ENCODE peak calls at places on chromosomes 3 and 15, in six cellular contexts. Z is HepG2, O is ovary, H is A549, G is H54, Q is esophagus muscularis mucosa. L is an unnamed sample.

GRCh38 chr3:190741788-190742187 is 120.7 kb downstream of the GMNC start:
- DNase-seq in G (no peak), O (no peak), Q (no peak), Z (no peak), H (no peak), L (no peak)

GRCh38 chr3:177451940-177452484 is 254.7 kb upstream of the TBL1XR1 start:
- DNase-seq in Q (no peak), O (no peak), G (no peak), Z (peak), H (no peak), L (no peak)

GRCh38 chr3:25536668-25537331 is 108.7 kb downstream of the RARB start:
- DNase-seq in Z (no peak), O (no peak), H (no peak), Q (peak), G (no peak), L (no peak)

GRCh38 chr3:42179110-42179725 is 86.8 kb downstream of the CCK start:
- DNase-seq in Z (peak), H (peak), G (peak), Q (no peak), O (peak), L (peak)

GRCh38 chr15:91866371-91866905 is 12.9 kb downstream of the SLCO3A1 start:
- DNase-seq in G (no peak), H (no peak), Q (no peak), O (peak), Z (no peak), L (no peak)

GRCh38 chr3:62688812-62689211 is 186.4 kb downstream of the CADPS start:
- DNase-seq in G (no peak), Q (no peak), O (no peak), Z (no peak), H (no peak), L (no peak)

GRCh38 chr3:155572085-155572484 is 172.8 kb downstream of the PLCH1 start:
- DNase-seq in Q (no peak), O (no peak), G (no peak), Z (no peak), H (peak), L (no peak)

GRCh38 chr15:83873966-83874365 is 220.0 kb downstream of the ADAMTSL3 start:
- DNase-seq in Z (no peak), Q (no peak), H (no peak), O (no peak), G (no peak), L (no peak)

GRCh38 chr15:70486451-70487379 is 276.6 kb downstream of the UACA start:
- DNase-seq in Z (no peak), Q (no peak), G (peak), H (no peak), O (no peak), L (no peak)

GRCh38 chr15:26766262-26766661 is 6.6 kb downstream of the GABRB3 start:
- DNase-seq in G (no peak), H (no peak), Q (no peak), O (no peak), Z (no peak), L (no peak)

GRCh38 chr3:38039101-38039898 is at the start of gene DLEC1:
- DNase-seq in Z (no peak), Q (peak), O (peak), H (no peak), G (no peak), L (no peak)

GRCh38 chr15:51735611-51736010 is 1.8 kb downstream of the LYSMD2 start:
- DNase-seq in Z (no peak), H (no peak), O (no peak), Q (peak), G (no peak), L (peak)

GRCh38 chr3:117719316-117719926 is 1009.8 kb downstream of the TUSC7 start:
- DNase-seq in G (no peak), Q (no peak), Z (peak), H (peak), O (no peak), L (peak)

GRCh38 chr15:55824857-55825613 is 82.1 kb upstream of the PRTG start:
- DNase-seq in G (no peak), Q (no peak), O (no peak), Z (no peak), H (peak), L (no peak)

GRCh38 chr15:42622328-42622925 is 47.0 kb downstream of the STARD9 start:
- DNase-seq in Z (peak), H (peak), G (no peak), Q (no peak), O (no peak), L (no peak)

GRCh38 chr3:122572940-122573412 is 4.5 kb upstream of the PARP15 start:
- DNase-seq in Z (peak), O (peak), G (peak), Q (no peak), H (peak), L (no peak)

GRCh38 chr3:192063570-192063969 is 602.6 kb downstream of the PYDC2 start:
- DNase-seq in Z (no peak), G (no peak), H (no peak), Q (no peak), O (no peak), L (no peak)

GRCh38 chr3:8538904-8539303 is 37.3 kb downstream of the LMCD1 start:
- DNase-seq in Z (peak), O (no peak), Q (no peak), G (no peak), H (no peak), L (no peak)

GRCh38 chr15:101358895-101359294 is 63.8 kb upstream of the SNRPA1 start:
- DNase-seq in Z (peak), G (no peak), Q (no peak), H (no peak), O (no peak), L (no peak)

GRCh38 chr15:63514533-63514943 is 10.1 kb downstream of the USP3 start:
- DNase-seq in G (no peak), H (peak), Z (peak), O (peak), Q (peak), L (no peak)

GRCh38 chr3:197027896-197028710 is 1.5 kb downstream of the MELTF start:
- DNase-seq in Q (no peak), Z (no peak), H (no peak), G (no peak), O (no peak), L (no peak)

GRCh38 chr15:99145005-99145404 is 40.1 kb downstream of the SYNM start:
- DNase-seq in G (no peak), O (no peak), Z (no peak), H (no peak), Q (no peak), L (no peak)

GRCh38 chr15:29086001-29086400 is 183.6 kb downstream of the NSMCE3 start:
- DNase-seq in Q (no peak), Z (no peak), O (no peak), H (no peak), G (no peak), L (no peak)

GRCh38 chr15:77019476-77020331 is 24.8 kb downstream of the PSTPIP1 start:
- DNase-seq in O (no peak), Q (no peak), H (no peak), G (no peak), Z (no peak), L (no peak)

GRCh38 chr3:155431856-155432570 is 138.5 kb upstream of the STRIT1 start:
- DNase-seq in G (no peak), Q (peak), O (no peak), Z (no peak), H (no peak), L (no peak)

GRCh38 chr3:153161714-153162512 is at the start of gene RAP2B:
- DNase-seq in G (peak), O (peak), Q (peak), H (peak), Z (peak), L (peak)
- TF ChIP-seq POLR2A in G (peak), O (peak), Q (peak), H (peak), Z (peak), L (peak)

GRCh38 chr15:36693644-36694043 is 114.2 kb downstream of the CDIN1 start:
- DNase-seq in Q (no peak), G (no peak), O (no peak), Z (no peak), H (no peak), L (no peak)

GRCh38 chr15:36691596-36691995 is 112.2 kb downstream of the CDIN1 start:
- DNase-seq in O (no peak), Z (no peak), Q (no peak), G (no peak), H (no peak), L (no peak)

DNA sequence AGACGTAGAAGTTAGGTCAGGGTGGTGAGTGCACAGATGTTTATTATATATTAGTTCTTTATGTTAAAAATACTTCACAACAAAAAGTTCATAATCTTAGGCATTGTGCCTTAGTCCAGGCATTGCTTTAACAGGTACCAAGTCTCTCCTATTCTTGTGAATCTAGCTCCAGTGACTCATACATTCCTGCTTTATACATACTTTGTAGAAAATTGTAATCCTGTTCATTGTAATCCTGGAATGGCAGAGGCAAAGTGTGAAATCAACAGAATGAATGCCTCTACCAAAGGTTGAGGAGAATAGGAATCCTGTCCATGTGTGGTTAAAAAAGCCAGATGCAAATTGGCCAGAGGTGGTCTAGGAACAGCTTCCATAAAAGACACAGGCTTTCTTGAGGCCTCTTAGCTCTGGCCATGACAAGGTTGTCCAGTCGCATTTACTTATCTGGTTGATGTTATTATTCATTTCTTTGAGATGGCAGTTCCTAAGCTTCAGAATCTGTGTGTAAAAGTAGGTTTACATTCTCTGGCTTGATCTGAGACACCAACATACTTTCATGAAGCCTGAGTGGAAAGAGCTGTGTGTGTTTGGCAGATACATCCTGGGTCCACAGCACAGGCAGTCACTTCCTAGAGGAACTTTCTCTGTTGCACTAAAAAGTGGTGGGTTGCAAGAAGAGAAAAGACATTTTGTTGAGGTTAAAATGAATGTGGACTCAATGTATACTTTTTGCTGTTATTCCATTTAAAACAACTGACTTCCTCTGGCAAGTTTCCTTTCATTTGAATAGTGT is 109.1 kb downstream of the CDIN1 start:
- DNase-seq in H (no peak), Z (no peak), O (no peak), G (peak), Q (no peak), L (no peak)
- TF ChIP-seq POLR2A in H (no peak), Z (no peak), O (no peak), G (no peak), Q (no peak), L (no peak)

GRCh38 chr3:39410893-39411292 is 4.4 kb downstream of the RPSA start:
- DNase-seq in H (no peak), O (no peak), G (no peak), Z (no peak), Q (no peak), L (no peak)

GRCh38 chr3:39413691-39414420 is 7.3 kb downstream of the RPSA start:
- DNase-seq in H (no peak), Z (no peak), G (no peak), Q (no peak), O (no peak), L (no peak)

GRCh38 chr3:39412668-39413260 is 6.2 kb downstream of the RPSA start:
- DNase-seq in O (no peak), G (no peak), Z (no peak), Q (no peak), H (no peak), L (no peak)

GRCh38 chr3:39415983-39416382 is 9.5 kb downstream of the RPSA start:
- DNase-seq in Z (no peak), G (no peak), Q (no peak), O (no peak), H (peak), L (no peak)

DNA sequence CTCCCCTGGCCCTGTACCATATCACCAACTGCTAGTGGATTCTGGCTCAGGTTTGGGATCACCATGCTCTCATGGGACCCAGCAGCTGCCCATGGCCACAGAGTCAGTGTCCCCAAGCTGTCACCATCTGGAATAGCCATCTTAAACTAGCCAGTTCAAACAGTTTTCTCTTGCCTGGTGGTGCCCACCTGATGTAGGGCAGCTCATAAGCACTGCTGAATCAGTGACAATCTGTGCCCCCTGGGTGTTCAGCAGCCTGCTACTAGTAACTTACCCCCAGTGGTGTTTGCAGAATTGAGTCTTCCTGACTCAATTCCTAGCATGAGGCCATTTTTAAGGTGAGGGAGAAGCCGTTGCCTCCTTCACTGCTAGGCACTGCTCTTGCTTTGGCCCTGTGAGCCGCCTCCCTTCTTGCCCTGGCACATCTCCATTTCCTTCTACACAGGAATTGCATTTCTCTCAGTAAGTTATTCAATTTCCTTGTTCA is 7.9 kb downstream of the RPSA start:
- DNase-seq in G (no peak), O (no peak), Q (no peak), Z (no peak), H (peak), L (no peak)
- TF ChIP-seq POLR2A in G (no peak), O (no peak), Q (no peak), Z (peak), H (no peak), L (peak)

GRCh38 chr3:140771030-140771677 is 93.3 kb downstream of the TRIM42 start:
- DNase-seq in O (no peak), Q (no peak), Z (no peak), G (no peak), H (no peak), L (no peak)

GRCh38 chr3:140767536-140767935 is 89.7 kb downstream of the TRIM42 start:
- DNase-seq in Z (no peak), Q (no peak), H (no peak), G (no peak), O (no peak), L (no peak)

GRCh38 chr3:140765246-140765645 is 87.4 kb downstream of the TRIM42 start:
- DNase-seq in G (no peak), Q (peak), H (no peak), Z (no peak), O (no peak), L (no peak)

GRCh38 chr3:140766465-140766864 is 88.6 kb downstream of the TRIM42 start:
- DNase-seq in O (no peak), H (no peak), Q (no peak), G (no peak), Z (no peak), L (no peak)

DNA sequence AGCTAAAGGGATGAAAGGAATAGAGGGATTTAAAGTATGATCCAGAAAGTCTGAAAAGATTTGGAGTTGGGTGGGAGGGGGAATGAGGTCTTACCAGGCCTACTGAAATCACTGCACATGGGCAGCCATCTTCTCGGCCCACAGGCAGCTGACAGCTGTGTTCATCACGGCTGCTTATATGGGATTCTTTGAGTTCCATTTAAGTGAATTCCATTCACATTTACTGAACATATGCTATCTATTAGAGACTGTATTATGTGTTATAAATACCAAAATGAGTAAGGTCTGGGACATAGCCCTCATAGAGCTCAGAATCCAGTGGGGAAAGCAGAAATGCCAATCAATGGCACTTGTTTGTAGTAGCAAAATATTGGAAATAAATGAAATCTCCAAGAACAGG is 91.1 kb downstream of the TRIM42 start:
- DNase-seq in Q (no peak), Z (no peak), G (no peak), O (no peak), H (no peak), L (no peak)
- TF ChIP-seq POLR2A in Q (no peak), Z (no peak), G (no peak), O (no peak), H (no peak), L (no peak)

GRCh38 chr3:47581422-47581821 is 2.8 kb upstream of the CSPG5 start:
- DNase-seq in Q (no peak), O (no peak), H (no peak), Z (peak), G (no peak), L (no peak)

GRCh38 chr3:47579875-47580274 is 1.2 kb upstream of the CSPG5 start:
- DNase-seq in O (no peak), G (no peak), H (no peak), Z (no peak), Q (no peak), L (no peak)

GRCh38 chr3:47586746-47587145 is 8.1 kb upstream of the CSPG5 start:
- DNase-seq in G (no peak), H (no peak), Z (no peak), O (no peak), Q (no peak), L (no peak)

GRCh38 chr3:47581835-47582234 is 3.2 kb upstream of the CSPG5 start:
- DNase-seq in G (no peak), Z (no peak), O (no peak), H (no peak), Q (no peak), L (no peak)

GRCh38 chr3:47583320-47584075 is 4.8 kb upstream of the CSPG5 start:
- DNase-seq in G (no peak), H (no peak), Q (no peak), Z (no peak), O (no peak), L (no peak)
- TF ChIP-seq POLR2A in G (no peak), H (no peak), Q (no peak), Z (no peak), O (no peak), L (no peak)

GRCh38 chr15:88649286-88649733 is 10.5 kb downstream of the ISG20 start:
- DNase-seq in H (peak), O (no peak), Q (no peak), Z (peak), G (peak), L (no peak)
- TF ChIP-seq POLR2A in H (no peak), O (no peak), Q (no peak), Z (no peak), G (no peak), L (no peak)

GRCh38 chr3:12556723-12557471 is at the start of gene MKRN2:
- DNase-seq in H (peak), O (peak), Z (peak), Q (peak), G (peak), L (peak)
- TF ChIP-seq POLR2A in H (peak), O (peak), Z (peak), Q (peak), G (peak), L (peak)

DNA sequence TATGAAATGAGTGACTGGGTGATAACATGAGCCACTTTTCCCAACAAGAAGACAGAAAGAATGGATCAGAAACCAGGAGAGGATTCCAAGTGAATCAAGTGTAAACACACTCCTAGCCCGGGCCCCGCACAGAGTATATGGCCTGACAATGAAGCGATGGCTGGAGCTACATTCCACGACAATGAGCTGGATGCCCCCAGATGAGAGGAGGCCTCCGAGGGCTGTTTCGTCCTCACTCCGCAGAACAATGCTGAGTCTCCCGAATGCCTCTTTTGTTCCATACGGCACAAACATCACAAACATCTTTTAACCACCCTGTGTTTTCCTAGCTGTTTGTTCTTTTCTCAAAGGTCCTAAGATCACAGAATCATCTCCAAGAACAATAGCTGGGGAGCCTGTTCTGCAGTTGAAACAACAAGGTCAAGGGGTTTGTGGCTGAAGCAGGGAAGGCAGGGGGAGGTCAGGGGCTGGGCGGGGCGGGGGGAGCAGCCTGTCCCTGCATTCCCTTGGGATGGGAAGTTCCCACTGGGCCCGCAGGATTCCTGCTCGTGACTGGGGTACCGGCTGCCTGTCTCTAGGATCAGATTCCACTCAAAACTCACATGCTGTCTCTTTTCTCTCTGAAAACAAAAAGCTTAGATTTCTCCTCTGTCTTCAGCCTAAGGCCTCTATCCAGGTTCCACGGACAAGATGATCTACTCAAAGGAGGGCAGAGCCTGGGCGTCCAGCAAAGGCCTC is 151.3 kb downstream of the XXYLT1 start:
- DNase-seq in Q (no peak), H (peak), G (peak), Z (peak), O (no peak), L (no peak)
- TF ChIP-seq POLR2A in Q (no peak), H (no peak), G (no peak), Z (no peak), O (no peak), L (no peak)

L was measured in erythroblast.